ENCODE peak calls at places on chromosomes 12 and 14, in six cellular contexts. M is right atrium auricular region, F is left ventricle myocardium inferior, B is cardiac muscle cell, W is transverse colon, P is stomach. X is an unnamed sample.

GRCh38 chr14:64795921-64796320 is 83.8 kb downstream of the SPTB start:
- DNase-seq in M (no peak), F (no peak), B (no peak), W (no peak), P (no peak), X (no peak)

GRCh38 chr14:55707365-55707804 is 127.4 kb downstream of the KTN1 start:
- DNase-seq in M (no peak), F (no peak), B (peak; percentile 29), W (no peak), P (no peak), X (no peak)

GRCh38 chr12:82725741-82726140 is 39.0 kb downstream of the TMTC2 start:
- DNase-seq in M (no peak), F (no peak), B (no peak), W (no peak), P (no peak), X (no peak)

GRCh38 chr14:91963465-91963864 is 16.0 kb upstream of the FBLN5 start:
- DNase-seq in M (no peak), F (no peak), B (no peak), W (no peak), P (no peak), X (no peak)

GRCh38 chr14:88929656-88930436 is 105.4 kb downstream of the TTC8 start:
- DNase-seq in M (no peak), F (no peak), B (no peak), W (no peak), P (no peak), X (no peak)

GRCh38 chr12:34404377-34405285 is 382.3 kb downstream of the ALG10 start:
- DNase-seq in M (peak; percentile 34), F (peak; percentile 1), B (no peak), W (peak; percentile 1), P (peak; percentile 15), X (no peak)

GRCh38 chr14:87304404-87304803 is 688.6 kb downstream of the GALC start:
- DNase-seq in M (no peak), F (no peak), B (no peak), W (no peak), P (no peak), X (no peak)

GRCh38 chr14:35229495-35230089 is 62.6 kb upstream of the PSMA6 start:
- DNase-seq in M (no peak), F (no peak), B (peak; percentile 23), W (no peak), P (no peak), X (no peak)

GRCh38 chr14:20490563-20490962 is 14.8 kb upstream of the RNASE10 start:
- DNase-seq in M (no peak), F (no peak), B (no peak), W (no peak), P (no peak), X (no peak)

GRCh38 chr12:107670999-107671643 is 14.5 kb upstream of the PWP1 start:
- DNase-seq in M (no peak), F (no peak), B (peak; percentile 36), W (peak; percentile 27), P (peak; percentile 37), X (no peak)

GRCh38 chr12:15601210-15601800 is 187.9 kb downstream of the EPS8 start:
- DNase-seq in M (no peak), F (no peak), B (no peak), W (no peak), P (no peak), X (no peak)

GRCh38 chr14:101232340-101233015 is 328.8 kb upstream of the DIO3 start:
- DNase-seq in M (no peak), F (no peak), B (no peak), W (no peak), P (no peak), X (no peak)

GRCh38 chr12:67766370-67766769 is 117.8 kb downstream of the DYRK2 start:
- DNase-seq in M (no peak), F (no peak), B (no peak), W (no peak), P (no peak), X (no peak)

GRCh38 chr14:62743118-62743517 is 302.1 kb downstream of the KCNH5 start:
- DNase-seq in M (no peak), F (no peak), B (no peak), W (no peak), P (no peak), X (no peak)

GRCh38 chr12:71129364-71129763 is 28.4 kb downstream of the TSPAN8 start:
- DNase-seq in M (no peak), F (no peak), B (no peak), W (no peak), P (no peak), X (no peak)

GRCh38 chr12:71124833-71125460 is 32.9 kb downstream of the TSPAN8 start:
- DNase-seq in M (no peak), F (no peak), B (no peak), W (no peak), P (no peak), X (no peak)

GRCh38 chr12:71128191-71128590 is 29.6 kb downstream of the TSPAN8 start:
- DNase-seq in M (no peak), F (no peak), B (peak; percentile 28), W (no peak), P (no peak), X (no peak)

GRCh38 chr12:71125949-71126348 is 31.9 kb downstream of the TSPAN8 start:
- DNase-seq in M (no peak), F (no peak), B (no peak), W (no peak), P (no peak), X (no peak)

GRCh38 chr12:71125515-71125914 is 32.3 kb downstream of the TSPAN8 start:
- DNase-seq in M (no peak), F (no peak), B (no peak), W (no peak), P (no peak), X (no peak)
- TF ChIP-seq CTCF in M (no peak), F (no peak), B (peak; percentile 28), W (no peak), P (no peak), X (no peak)

DNA sequence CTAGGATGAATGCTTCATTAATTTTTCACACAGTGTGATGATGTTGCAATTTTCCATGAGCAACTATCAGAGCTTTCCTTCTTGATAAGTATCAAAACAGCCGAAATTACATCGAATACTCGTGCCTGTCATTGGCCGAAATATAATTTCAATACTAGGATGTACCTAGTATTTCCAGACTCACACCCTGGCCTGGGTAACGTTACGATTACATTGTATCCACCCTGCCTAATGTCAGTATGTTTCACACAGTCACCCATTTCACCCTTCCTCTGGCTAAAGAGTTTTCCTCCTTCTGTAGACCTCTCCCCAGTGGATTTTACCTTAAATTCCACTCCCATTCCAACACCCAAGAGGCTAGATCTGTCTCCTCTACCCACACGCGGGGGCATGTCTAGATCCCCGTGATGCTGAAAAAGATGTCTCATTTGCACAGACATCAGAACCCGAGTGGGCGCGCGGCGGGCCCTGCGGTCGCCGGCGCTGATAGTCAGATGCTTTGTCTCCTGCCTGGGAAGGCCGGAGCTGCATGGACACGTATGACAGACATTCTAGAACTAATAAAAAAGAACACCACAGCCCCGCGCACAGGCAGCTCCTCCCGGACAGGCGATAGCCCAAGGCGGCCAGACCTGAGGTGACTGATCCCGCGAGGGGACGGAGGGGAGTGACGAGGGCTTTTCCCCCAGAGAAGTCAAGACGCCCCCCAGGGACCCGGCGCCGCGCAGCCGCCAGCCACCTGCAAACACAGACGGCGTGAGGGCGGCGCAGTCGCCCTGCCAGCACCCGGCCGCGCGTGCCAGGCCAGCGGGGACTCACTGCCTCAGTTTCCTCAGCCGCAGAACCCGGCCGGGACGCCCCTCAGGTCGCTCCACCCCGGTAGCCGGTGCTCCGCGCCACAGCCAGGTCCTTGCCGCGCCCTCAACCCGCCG is 691 bp downstream of the KIF21A start:
- DNase-seq in M (peak; percentile 63), F (peak; percentile 36), B (peak; percentile 61), W (no peak), P (peak; percentile 34), X (no peak)
- H3K4me3 ChIP-seq in M (peak overlapping the region; percentile 90), F (peak overlapping the region; percentile 84), B (peak overlapping the region; percentile 77), W (peak overlapping the region; percentile 83), P (peak overlapping the region; percentile 88), X (peak overlapping the region; percentile 78)

DNA sequence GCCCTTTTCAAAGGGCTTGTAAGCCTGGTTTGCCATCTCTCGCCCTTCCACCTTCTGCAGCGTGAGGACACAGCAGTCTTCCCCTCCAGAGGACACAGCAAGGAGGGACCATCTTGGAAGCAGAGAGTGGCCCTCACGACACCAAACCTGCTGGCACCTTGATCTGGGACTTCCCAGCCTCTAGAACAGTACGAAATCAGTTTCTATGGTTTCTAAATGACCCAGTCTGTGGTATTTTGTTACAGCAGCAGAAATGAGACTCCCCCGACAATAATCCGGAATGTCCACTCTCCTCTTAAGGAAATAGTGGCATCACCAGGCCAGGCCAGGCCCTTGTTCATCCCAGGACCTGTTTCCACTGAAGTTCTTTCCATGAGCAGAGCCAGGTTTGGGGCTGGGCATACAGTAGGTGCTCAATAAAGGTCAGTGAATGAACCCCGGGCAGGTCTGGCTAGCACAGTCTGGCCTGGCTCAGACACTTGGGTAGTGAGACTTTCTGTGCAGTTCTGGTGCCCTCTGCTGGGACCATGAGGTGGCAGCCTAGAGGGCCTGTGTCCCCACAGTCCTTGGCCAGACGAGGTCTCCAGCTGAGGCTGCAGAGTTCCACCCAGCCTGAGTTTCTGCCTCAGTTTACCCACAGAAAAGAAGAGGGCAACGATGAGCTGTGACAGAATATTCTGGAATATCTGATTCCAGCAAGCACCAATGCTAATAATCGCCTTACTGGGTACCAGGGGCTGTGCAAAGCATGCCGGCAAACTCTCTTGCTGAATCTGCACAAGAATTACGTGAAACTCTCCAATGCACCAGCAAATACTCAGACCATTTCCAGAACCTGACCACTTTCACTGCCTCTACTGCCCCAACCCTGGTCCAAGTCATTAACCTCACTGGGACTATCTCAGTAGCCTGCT is 14.0 kb downstream of the ABCB9 start:
- DNase-seq in M (peak; percentile 78), F (peak; percentile 72), B (peak; percentile 80), W (peak; percentile 85), P (peak; percentile 84), X (no peak)
- TF ChIP-seq CTCF in M (peak; percentile 70), F (peak; percentile 94), B (peak; percentile 90), W (peak; percentile 86), P (peak; percentile 70), X (peak; percentile 94)

GRCh38 chr12:57614178-57614947 is 3.1 kb downstream of the ARHGEF25 start:
- DNase-seq in M (no peak), F (peak; percentile 47), B (no peak), W (no peak), P (no peak), X (peak; percentile 53)

GRCh38 chr12:57613427-57614109 is 2.3 kb downstream of the ARHGEF25 start:
- DNase-seq in M (no peak), F (no peak), B (no peak), W (no peak), P (no peak), X (no peak)

GRCh38 chr12:57615637-57616036 is 4.4 kb downstream of the ARHGEF25 start:
- DNase-seq in M (no peak), F (no peak), B (no peak), W (no peak), P (no peak), X (no peak)

GRCh38 chr12:57616383-57617101 is 5.3 kb downstream of the ARHGEF25 start:
- DNase-seq in M (no peak), F (no peak), B (no peak), W (no peak), P (no peak), X (no peak)

DNA sequence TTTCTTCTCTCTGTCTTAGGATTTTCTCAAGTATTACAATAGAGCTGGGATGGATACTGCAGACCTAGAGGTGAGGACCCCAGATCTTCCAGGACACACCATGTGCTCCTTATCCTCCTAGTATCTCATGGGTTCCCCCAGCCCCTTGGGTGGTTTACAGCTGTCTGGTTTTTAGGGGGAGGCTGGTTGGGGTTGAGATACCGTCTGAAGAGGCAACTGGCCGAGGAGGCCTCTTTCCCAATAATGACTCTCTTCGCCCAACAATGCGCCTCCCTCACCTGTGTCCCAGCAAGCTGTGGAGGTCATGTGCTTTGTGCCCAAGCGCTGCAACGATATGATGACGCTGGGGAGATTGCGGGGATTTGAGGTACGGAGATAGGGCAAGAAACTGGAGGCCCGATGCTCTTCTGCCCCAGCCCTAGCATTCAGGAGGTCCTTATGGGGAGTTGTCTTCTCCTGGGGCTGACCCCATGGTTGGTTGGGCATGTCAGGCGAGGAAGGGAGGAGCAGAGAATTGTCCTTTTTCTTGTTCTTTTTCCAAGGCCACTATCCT is 3.8 kb downstream of the ARHGEF25 start:
- DNase-seq in M (no peak), F (no peak), B (no peak), W (no peak), P (no peak), X (no peak)
- H3K4me3 ChIP-seq in M (no peak overlapping the region), F (peak overlapping the region; percentile 87), B (no peak overlapping the region), W (no peak overlapping the region), P (no peak overlapping the region), X (no peak overlapping the region)

X was measured in GM12864.